ENCODE peak calls at places on chromosomes 1 and 21, in four cellular contexts. B is hypothalamus, Z is GM04503, Y is AG10803. N is an unnamed sample.

GRCh38 chr1:228100822-228101613 is 2.1 kb downstream of the C1orf35 start:
- DNase-seq in Y (no peak), Z (no peak), B (no peak), N (no peak)

GRCh38 chr1:232510367-232511110 is 119.4 kb downstream of the SIPA1L2 start:
- DNase-seq in Y (no peak), B (no peak), Z (no peak), N (no peak)

GRCh38 chr21:42524341-42525227 is 10.9 kb downstream of the SLC37A1 start:
- DNase-seq in B (no peak), Y (peak), Z (peak), N (peak)

GRCh38 chr1:245673920-245674414 is 519.2 kb downstream of the KIF26B start:
- DNase-seq in B (no peak), Y (peak), Z (peak), N (no peak)

GRCh38 chr1:205554016-205554811 is 49.7 kb downstream of the CDK18 start:
- DNase-seq in B (no peak), Z (no peak), Y (no peak), N (no peak)

GRCh38 chr1:234944439-234945369 is 183.9 kb downstream of the TOMM20 start:
- DNase-seq in Y (no peak), Z (no peak), B (no peak), N (no peak)

GRCh38 chr1:100400332-100400933 is 48.1 kb downstream of the CDC14A start:
- DNase-seq in B (no peak), Z (no peak), Y (no peak), N (no peak)

GRCh38 chr1:15902882-15903281 is 55.4 kb downstream of the SPEN start:
- DNase-seq in Z (peak), B (no peak), Y (peak), N (no peak)

GRCh38 chr1:33866286-33866685 is 2.4 kb downstream of the HMGB4 start:
- DNase-seq in Y (peak), Z (no peak), B (no peak), N (no peak)

GRCh38 chr1:23537296-23537993 is 6.4 kb upstream of the E2F2 start:
- DNase-seq in B (no peak), Y (peak), Z (peak), N (no peak)

GRCh38 chr1:236795757-236796719 is 946 bp downstream of the MTR start:
- DNase-seq in Z (peak), B (no peak), Y (peak), N (peak)

GRCh38 chr1:194295690-194296089 is 1109.3 kb upstream of the B3GALT2 start:
- DNase-seq in Z (no peak), B (no peak), Y (no peak), N (no peak)

GRCh38 chr1:159229896-159230295 is 25.2 kb downstream of the ACKR1 start:
- DNase-seq in B (no peak), Z (peak), Y (no peak), N (no peak)

GRCh38 chr1:35298464-35298863 is 30.0 kb downstream of the ZMYM4 start:
- DNase-seq in Z (no peak), Y (peak), B (no peak), N (no peak)

GRCh38 chr1:218584418-218585155 is 239.5 kb downstream of the TGFB2 start:
- DNase-seq in Z (no peak), B (no peak), Y (no peak), N (no peak)

GRCh38 chr1:75092141-75092540 is 42.0 kb upstream of the LHX8 start:
- DNase-seq in Z (no peak), Y (no peak), B (no peak), N (no peak)

GRCh38 chr21:42707207-42707830 is 53.9 kb downstream of the PDE9A start:
- DNase-seq in Y (no peak), Z (no peak), B (no peak), N (no peak)

GRCh38 chr1:237774246-237774645 is 116.5 kb downstream of the ZP4 start:
- DNase-seq in Y (no peak), B (no peak), Z (no peak), N (no peak)